ENCODE peak calls at places on chromosomes 16 and 17, in four cellular contexts. A is endodermal cell, M is fibroblast of pulmonary artery, Z is ovary. S is an unnamed sample.

GRCh38 chr16:875182-876040 is 74.9 kb upstream of the GNG13 start:
- DNase-seq in A (no peak), M (no peak), Z (no peak), S (no peak)

GRCh38 chr17:82200743-82201497 is 11.7 kb downstream of the CCDC57 start:
- DNase-seq in A (no peak), M (no peak), Z (no peak), S (no peak)

GRCh38 chr17:45376171-45376564 is 56.5 kb downstream of the ARHGAP27 start:
- DNase-seq in A (peak), M (no peak), Z (no peak), S (no peak)

GRCh38 chr16:85651822-85652430 is 36.8 kb downstream of the GINS2 start:
- DNase-seq in A (no peak), M (no peak), Z (peak), S (no peak)

GRCh38 chr17:81866440-81867122 is 4.6 kb downstream of the ARHGDIA start:
- DNase-seq in A (no peak), M (peak), Z (no peak), S (no peak)

GRCh38 chr17:81994593-81995462 is 17.4 kb downstream of the ASPSCR1 start:
- DNase-seq in A (no peak), M (no peak), Z (no peak), S (no peak)

GRCh38 chr17:78458091-78458490 is 79.6 kb downstream of the PGS1 start:
- DNase-seq in A (no peak), M (no peak), Z (no peak), S (no peak)

GRCh38 chr17:54537656-54538055 is 363.0 kb upstream of the TOM1L1 start:
- DNase-seq in A (no peak), M (no peak), Z (no peak), S (no peak)

GRCh38 chr17:47218896-47219430 is 9.8 kb downstream of the MYL4 start:
- DNase-seq in A (peak), M (no peak), Z (no peak), S (no peak)

GRCh38 chr16:68599586-68599985 is 45.5 kb upstream of the CDH3 start:
- DNase-seq in A (no peak), M (no peak), Z (no peak), S (no peak)

GRCh38 chr16:56869513-56870270 is 4.7 kb downstream of the SLC12A3 start:
- DNase-seq in A (peak), M (peak), Z (no peak), S (no peak)

GRCh38 chr16:65037558-65037957 is 84.3 kb downstream of the CDH11 start:
- DNase-seq in A (peak), M (no peak), Z (no peak), S (no peak)

GRCh38 chr16:27208809-27209208 is 5.5 kb downstream of the KDM8 start:
- DNase-seq in A (no peak), M (no peak), Z (no peak), S (no peak)

GRCh38 chr17:5499790-5500189 is 13.4 kb downstream of the MIS12 start:
- DNase-seq in A (peak), M (no peak), Z (peak), S (no peak)

GRCh38 chr16:22117666-22118065 is 25.3 kb downstream of the VWA3A start:
- DNase-seq in A (no peak), M (no peak), Z (no peak), S (no peak)

S was measured in ureter.